ENCODE peak calls at places on chromosomes 12 and 14, in four cellular contexts. H is A549, O is GM12878, Y is lower lobe of right lung. D is an unnamed sample.

GRCh38 chr12:510071-510825 is 50.5 kb downstream of the B4GALNT3 start:
- ATAC-seq in O (no peak), Y (peak), H (peak), D (no peak)

GRCh38 chr12:22276846-22277245 is 57.7 kb downstream of the ST8SIA1 start:
- ATAC-seq in Y (no peak), H (no peak), O (no peak), D (no peak)

GRCh38 chr12:27608890-27609289 is 84.9 kb downstream of the PPFIBP1 start:
- ATAC-seq in H (no peak), O (no peak), Y (no peak), D (no peak)

GRCh38 chr14:97726661-97727060 is 929.5 kb downstream of the VRK1 start:
- ATAC-seq in Y (no peak), O (no peak), H (no peak), D (no peak)

GRCh38 chr12:110367209-110367864 is 36.2 kb downstream of the ANAPC7 start:
- ATAC-seq in H (no peak), O (peak), Y (no peak), D (no peak)

GRCh38 chr12:62738105-62738504 is 196.8 kb downstream of the PPM1H start:
- ATAC-seq in Y (no peak), O (no peak), H (no peak), D (no peak)

GRCh38 chr12:31288381-31288780 is 37.6 kb downstream of the SINHCAF start:
- ATAC-seq in Y (no peak), H (no peak), O (no peak), D (no peak)

GRCh38 chr12:77247542-77247941 is 182.2 kb upstream of the E2F7 start:
- ATAC-seq in O (no peak), Y (no peak), H (no peak), D (no peak)

GRCh38 chr12:115763376-115763775 is 514.1 kb downstream of the MED13L start:
- ATAC-seq in Y (no peak), O (no peak), H (no peak), D (no peak)
- H3K27ac ChIP-seq in Y (no peak), O (no peak), H (no peak), D (no peak)

GRCh38 chr14:95157195-95157986 is at the start of gene DICER1:
- ATAC-seq in H (peak), Y (peak), O (peak), D (peak)

GRCh38 chr14:95157987-95158712 is 821 bp upstream of the DICER1 start:
- ATAC-seq in O (peak), Y (peak), H (peak), D (no peak)

GRCh38 chr14:95155044-95155443 is 2.3 kb downstream of the DICER1 start:
- ATAC-seq in O (no peak), H (no peak), Y (no peak), D (no peak)

GRCh38 chr14:95156765-95157194 is 549 bp downstream of the DICER1 start:
- ATAC-seq in O (peak), H (peak), Y (peak), D (peak)

DNA sequence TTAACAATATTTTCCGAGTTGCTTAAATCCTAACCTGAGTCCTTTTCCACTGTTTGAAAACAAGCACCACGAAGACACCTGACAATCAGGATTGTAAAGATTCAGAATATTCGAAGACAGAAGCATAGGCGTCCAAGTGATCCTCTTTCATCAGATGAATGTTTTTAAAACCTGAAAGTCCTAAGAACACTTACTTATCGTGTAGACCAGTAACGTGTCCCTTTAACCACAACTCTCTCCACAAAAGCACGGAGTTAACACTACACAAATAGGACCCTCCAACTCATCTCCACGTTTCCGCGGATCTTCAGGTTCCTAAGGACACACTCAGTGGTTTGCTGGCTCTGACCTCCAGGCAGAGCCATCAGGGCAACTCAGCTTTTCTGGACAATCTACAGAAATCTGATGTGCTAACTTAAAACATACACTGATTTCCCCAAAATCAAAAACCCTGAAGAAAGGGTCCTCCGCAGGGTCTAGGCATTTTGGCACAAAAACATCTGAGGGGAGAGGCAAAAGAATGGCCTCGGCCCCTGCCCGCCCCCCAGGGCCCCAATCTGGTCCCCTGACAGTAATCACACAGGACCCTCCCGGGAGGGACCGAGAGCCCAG is 1.1 kb downstream of the DICER1 start:
- ATAC-seq in O (peak), Y (no peak), H (no peak), D (no peak)
- H3K27ac ChIP-seq in O (peak), Y (peak), H (peak), D (peak)

DNA sequence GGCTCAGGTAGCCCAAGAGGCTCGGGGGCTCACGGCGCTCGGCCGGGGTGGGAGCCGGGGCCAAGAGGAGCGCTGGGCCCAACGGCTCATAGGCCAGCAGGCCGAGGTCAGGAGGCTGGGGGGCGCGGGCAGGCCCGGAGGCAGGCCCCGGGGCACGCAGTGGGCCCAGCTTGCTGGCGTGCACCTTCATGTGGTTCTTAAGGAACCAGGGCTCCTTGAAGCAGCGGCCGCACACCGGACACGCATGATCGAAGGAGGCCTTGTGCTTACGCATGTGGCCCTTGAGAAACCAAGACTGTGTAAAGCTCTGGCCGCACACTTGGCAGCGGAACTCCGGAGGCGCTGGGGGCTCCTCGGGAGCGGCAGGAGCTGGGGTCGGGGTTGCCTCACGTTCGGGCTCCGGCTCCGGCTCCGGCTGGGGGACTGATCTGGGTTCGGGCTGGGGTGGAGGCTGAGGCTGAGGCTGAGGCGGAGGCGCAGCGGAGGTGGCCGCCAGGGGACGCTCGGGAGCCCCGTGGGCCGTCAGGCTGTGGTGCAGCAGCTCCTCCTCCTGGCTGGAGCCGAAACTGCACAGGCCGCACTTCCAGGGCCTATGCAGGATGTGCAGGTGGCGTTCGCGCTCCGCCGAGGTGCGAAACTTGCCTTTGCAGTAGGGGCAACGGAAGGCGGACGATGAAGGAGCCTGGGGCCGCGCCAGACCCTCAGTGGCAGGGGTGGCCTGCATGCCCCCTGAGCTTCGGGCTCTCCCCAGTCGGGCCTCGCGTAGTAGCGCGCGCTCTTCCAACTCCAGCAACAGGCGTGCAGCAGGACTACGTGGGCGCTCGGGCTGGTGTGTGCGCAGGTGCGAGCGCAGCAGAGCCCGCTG is 6.1 kb downstream of the ZNF219 start:
- ATAC-seq in H (peak), Y (peak), O (peak), D (peak)
- H3K27ac ChIP-seq in H (peak), Y (no peak), O (no peak), D (peak)

GRCh38 chr14:55373784-55374725 is 37.6 kb downstream of the ATG14 start:
- ATAC-seq in O (peak), Y (no peak), H (no peak), D (no peak)
- H3K27ac ChIP-seq in O (peak), Y (no peak), H (no peak), D (no peak)

DNA sequence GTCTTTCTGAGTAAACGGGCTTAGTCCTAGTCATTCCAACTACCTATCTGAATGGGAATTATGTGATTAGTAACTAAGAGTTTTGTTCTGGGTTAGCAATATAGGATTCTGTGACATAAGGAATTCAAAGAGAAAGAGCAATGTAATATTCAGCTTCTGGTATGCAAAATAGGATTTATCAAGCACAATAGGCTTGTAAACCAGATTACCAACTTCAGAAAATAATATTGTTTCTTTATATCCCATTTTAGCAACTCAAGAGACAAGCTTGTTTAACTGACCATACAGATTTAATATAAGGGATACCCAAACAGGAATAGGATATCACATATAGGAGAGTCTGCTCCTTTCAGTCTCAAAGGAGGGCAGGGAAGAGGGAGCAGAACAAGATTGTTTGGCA is 240.9 kb downstream of the CEP128 start:
- ATAC-seq in O (no peak), Y (no peak), H (no peak), D (no peak)
- H3K27ac ChIP-seq in O (no peak), Y (no peak), H (no peak), D (no peak)

GRCh38 chr12:122846622-122847515 is 11.6 kb downstream of the HIP1R start:
- ATAC-seq in O (no peak), H (no peak), Y (no peak), D (no peak)

GRCh38 chr12:122848471-122849351 is 13.5 kb downstream of the HIP1R start:
- ATAC-seq in O (no peak), H (no peak), Y (no peak), D (no peak)

GRCh38 chr12:122849352-122850047 is 14.2 kb downstream of the HIP1R start:
- ATAC-seq in Y (peak), O (no peak), H (no peak), D (no peak)

GRCh38 chr12:122847516-122847836 is 12.2 kb downstream of the HIP1R start:
- ATAC-seq in H (no peak), O (no peak), Y (no peak), D (no peak)

GRCh38 chr12:122847921-122848421 is 12.7 kb downstream of the HIP1R start:
- ATAC-seq in O (no peak), Y (no peak), H (no peak), D (no peak)
- H3K27ac ChIP-seq in O (no peak), Y (no peak), H (no peak), D (no peak)

DNA sequence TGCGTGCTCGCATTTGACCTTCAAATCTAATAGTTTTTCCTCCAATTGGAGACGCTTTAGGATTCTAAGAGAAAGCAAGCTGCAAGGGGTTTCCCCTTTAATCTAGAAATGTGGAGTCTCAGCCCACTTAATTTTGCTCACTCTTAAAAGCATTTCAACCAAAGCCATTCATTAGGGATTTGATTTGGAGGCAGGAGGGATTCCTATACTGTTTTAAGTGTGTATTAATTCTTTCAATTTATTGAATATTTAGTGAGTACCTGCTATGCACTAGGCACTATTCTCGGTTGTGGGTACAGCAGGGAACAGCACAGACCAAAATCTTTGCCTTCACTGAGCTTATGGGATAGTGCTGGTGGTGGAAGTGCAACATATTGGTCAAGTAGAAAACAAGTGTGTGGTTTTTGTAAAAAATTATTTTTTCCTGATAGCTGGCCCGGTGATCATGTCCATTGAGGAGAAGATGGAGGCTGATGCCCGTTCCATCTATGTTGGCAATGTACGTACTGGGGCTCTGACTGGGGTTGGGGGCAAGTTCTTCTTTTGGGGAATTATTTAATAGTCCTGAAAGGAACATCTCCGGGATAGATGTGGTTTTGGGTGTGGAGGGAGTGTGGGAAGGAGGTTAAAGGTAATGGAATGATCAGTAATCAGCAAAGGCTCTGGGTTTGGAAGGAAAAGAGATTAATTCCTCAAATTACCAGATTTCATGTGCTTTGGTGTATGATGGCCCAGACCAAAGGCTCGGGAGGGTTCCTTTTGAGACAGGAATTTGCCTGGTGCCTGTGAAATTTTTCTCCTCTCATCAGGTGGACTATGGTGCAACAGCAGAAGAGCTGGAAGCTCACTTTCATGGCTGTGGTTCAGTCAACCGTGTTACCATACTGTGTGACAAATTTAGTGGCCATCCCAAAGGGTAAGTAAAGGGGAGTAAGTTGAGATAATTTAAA is 1.6 kb downstream of the PABPN1 start:
- ATAC-seq in H (no peak), Y (no peak), O (no peak), D (no peak)
- H3K27ac ChIP-seq in H (peak), Y (peak), O (peak), D (peak)

DNA sequence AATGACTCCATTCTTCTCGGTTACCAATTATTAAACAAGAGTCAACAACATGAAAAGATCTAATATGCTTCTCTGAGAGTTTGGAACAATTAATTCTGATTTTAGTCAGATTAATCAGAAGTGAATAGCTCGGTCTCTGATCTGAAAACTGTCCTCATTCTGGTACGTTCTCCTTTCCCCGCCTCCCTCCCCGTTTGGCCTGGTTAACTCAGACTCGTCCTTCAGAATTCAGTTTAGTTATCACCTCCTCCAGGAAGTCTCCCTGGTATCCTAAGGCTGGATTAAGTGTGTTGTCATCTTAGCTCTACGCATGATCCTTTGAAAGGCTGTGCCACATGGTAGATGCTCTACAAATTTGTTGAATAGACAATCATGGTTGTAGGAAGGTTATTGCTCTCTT is 22.2 kb downstream of the MAP4K5 start:
- ATAC-seq in Y (no peak), H (no peak), O (no peak), D (no peak)
- H3K27ac ChIP-seq in Y (no peak), H (no peak), O (no peak), D (no peak)